ENCODE peak calls at places on chromosomes 6 and 20, in four cellular contexts. H is IMR-90, M is A549, Y is SK-N-SH. R is an unnamed sample.

GRCh38 chr20:16922834-16923233 is 174.7 kb downstream of the OTOR start:
- DNase-seq in H (peak; percentile 95), M (no peak), Y (no peak), R (no peak)

GRCh38 chr6:166691199-166691598 is 64.1 kb upstream of the RPS6KA2 start:
- DNase-seq in H (peak; percentile 54), M (no peak), Y (no peak), R (no peak)

GRCh38 chr6:31657406-31658157 is 1.9 kb downstream of the APOM start:
- DNase-seq in H (no peak), M (no peak), Y (no peak), R (no peak)

GRCh38 chr20:34082232-34082887 is 29.7 kb downstream of the EIF2S2 start:
- DNase-seq in H (no peak), M (no peak), Y (no peak), R (no peak)

GRCh38 chr20:44738779-44739477 is 6.7 kb upstream of the KCNK15 start:
- DNase-seq in H (peak; percentile 67), M (peak; percentile 95), Y (peak; percentile 88), R (peak; percentile 89)

GRCh38 chr6:117451607-117452164 is 25.9 kb upstream of the ROS1 start:
- DNase-seq in H (peak; percentile 43), M (no peak), Y (no peak), R (no peak)

GRCh38 chr6:44000164-44000842 is 126.9 kb downstream of the MRPL14 start:
- DNase-seq in H (peak; percentile 25), M (no peak), Y (peak; percentile 53), R (no peak)

GRCh38 chr6:6978731-6979130 is 129.0 kb upstream of the RREB1 start:
- DNase-seq in H (no peak), M (no peak), Y (no peak), R (no peak)

GRCh38 chr6:169253745-169254238 is at the start of gene THBS2:
- DNase-seq in H (peak; percentile 93), M (no peak), Y (no peak), R (no peak)

GRCh38 chr6:67694127-67694526 is 941.0 kb upstream of the ADGRB3 start:
- DNase-seq in H (no peak), M (no peak), Y (no peak), R (peak; percentile 7)

GRCh38 chr20:50613438-50614169 is 77.7 kb downstream of the RIPOR3 start:
- DNase-seq in H (no peak), M (no peak), Y (no peak), R (no peak)

GRCh38 chr6:108133594-108134179 is 32.1 kb upstream of the NR2E1 start:
- DNase-seq in H (peak; percentile 74), M (peak; percentile 58), Y (peak; percentile 78), R (peak; percentile 86)

DNA sequence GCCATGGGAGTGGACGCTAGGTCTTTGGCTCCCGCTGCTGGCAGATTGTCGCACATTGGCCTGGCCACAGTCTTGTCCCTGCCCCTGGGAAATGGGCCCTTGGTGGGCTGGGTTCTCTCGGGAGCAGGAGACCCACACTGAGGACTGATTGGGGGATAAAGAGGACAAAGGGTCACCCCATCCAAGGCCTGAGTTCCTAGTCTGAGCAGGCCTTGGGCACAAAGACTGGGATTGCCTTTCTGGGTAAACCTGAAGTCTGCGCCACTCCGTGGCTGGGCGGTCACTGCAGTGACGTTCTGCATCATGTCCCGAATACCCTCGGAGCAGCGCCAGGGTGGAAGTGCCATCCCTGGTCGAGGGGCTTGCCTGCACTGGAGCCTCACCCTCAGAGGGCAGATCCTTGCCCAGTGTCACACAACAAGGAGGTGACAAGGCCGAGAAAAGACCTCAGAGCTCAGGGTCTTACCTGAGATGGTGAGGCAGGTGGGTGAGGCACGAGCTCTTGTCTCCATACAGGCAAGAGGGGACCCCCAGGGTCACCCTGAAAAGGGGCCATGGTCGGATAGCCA is 36.1 kb upstream of the ZBP1 start:
- DNase-seq in H (no peak), M (no peak), Y (peak; percentile 11), R (no peak)
- TF ChIP-seq SMC3 in H (no peak), M (no peak), Y (no peak), R (no peak)

GRCh38 chr6:9999806-10000205 is 415.1 kb downstream of the TFAP2A start:
- DNase-seq in H (no peak), M (no peak), Y (no peak), R (no peak)

DNA sequence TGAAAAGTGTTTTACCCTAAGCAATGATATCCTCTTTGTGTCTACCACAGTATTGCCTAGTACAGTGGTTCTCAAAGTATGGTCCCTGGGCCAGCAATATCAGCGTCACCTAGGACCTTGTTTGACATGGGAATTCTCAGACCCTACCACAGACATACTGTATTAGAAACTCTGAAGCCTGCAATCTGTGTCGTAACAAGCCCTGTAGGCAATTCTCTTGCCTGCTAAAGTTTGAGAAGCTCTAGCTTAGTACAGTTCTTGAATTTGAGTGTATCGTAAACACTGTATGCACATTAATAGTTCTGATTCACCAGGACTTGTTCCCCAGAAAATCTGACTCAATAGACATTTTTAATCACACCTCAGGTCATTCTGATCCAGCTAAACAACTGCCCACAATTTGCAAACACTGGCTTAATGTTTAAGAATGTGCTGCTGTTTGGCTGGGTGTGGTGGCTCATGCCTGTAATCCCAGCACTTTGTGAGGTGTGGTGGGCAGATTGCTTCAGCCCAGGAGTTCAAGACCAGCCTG is 414.3 kb downstream of the TFAP2A start:
- DNase-seq in H (peak; percentile 5), M (no peak), Y (no peak), R (no peak)
- TF ChIP-seq SMC3 in H (no peak), M (no peak), Y (no peak), R (no peak)

GRCh38 chr20:63830821-63831593 is at the start of gene ZBTB46:
- DNase-seq in H (peak; percentile 49), M (peak; percentile 75), Y (peak; percentile 99), R (no peak)

GRCh38 chr20:63829598-63829942 is 1.5 kb downstream of the ZBTB46 start:
- DNase-seq in H (no peak), M (no peak), Y (no peak), R (no peak)

GRCh38 chr20:63833776-63834544 is 2.9 kb upstream of the ZBTB46 start:
- DNase-seq in H (peak; percentile 92), M (no peak), Y (no peak), R (no peak)

GRCh38 chr20:63829943-63830820 is 882 bp downstream of the ZBTB46 start:
- DNase-seq in H (peak; percentile 36), M (no peak), Y (peak; percentile 78), R (no peak)

GRCh38 chr20:63831696-63832686 is 927 bp upstream of the ZBTB46 start:
- DNase-seq in H (no peak), M (no peak), Y (peak; percentile 70), R (peak; percentile 64)
- TF ChIP-seq SMC3 in H (no peak), M (no peak), Y (no peak), R (no peak)

GRCh38 chr6:4489538-4489937 is 286.7 kb upstream of the CDYL start:
- DNase-seq in H (no peak), M (no peak), Y (no peak), R (no peak)

GRCh38 chr6:4485735-4486134 is 290.5 kb upstream of the CDYL start:
- DNase-seq in H (no peak), M (no peak), Y (no peak), R (no peak)

GRCh38 chr6:4487538-4487937 is 288.7 kb upstream of the CDYL start:
- DNase-seq in H (no peak), M (no peak), Y (no peak), R (peak; percentile 26)

GRCh38 chr6:4488389-4488788 is 287.8 kb upstream of the CDYL start:
- DNase-seq in H (no peak), M (no peak), Y (no peak), R (no peak)

GRCh38 chr6:4486543-4487319 is 289.5 kb upstream of the CDYL start:
- DNase-seq in H (no peak), M (no peak), Y (no peak), R (no peak)
- TF ChIP-seq SMC3 in H (no peak), M (no peak), Y (no peak), R (no peak)

GRCh38 chr20:2283706-2284423 is 11.9 kb upstream of the TGM3 start:
- DNase-seq in H (no peak), M (no peak), Y (no peak), R (no peak)
- TF ChIP-seq SMC3 in H (no peak), M (no peak), Y (no peak), R (no peak)